ENCODE peak calls at places on chromosomes 2 and 18, in nine cellular contexts. One of them, this sample, is unnamed.

GRCh38 chr18:79941473-79942119 is 9.9 kb downstream of the SLC66A2 start:
- DNase-seq in iris pigment epithelial cell: no peak
- DNase-seq in CD8-positive, alpha-beta T cell: no peak
- DNase-seq in lung microvascular endothelial cell: no peak
- DNase-seq in mesendoderm: no peak
- DNase-seq in activated T-helper 1 cell treated with anti-CD3 and anti-CD28 coated beads, Interleukin-2, amount 50 U/mL, for 16 hours: no peak
- DNase-seq in adrenal gland: no peak
- DNase-seq in lower lobe of right lung: peak
- DNase-seq in AG09319: no peak
- DNase-seq in this sample: no peak

GRCh38 chr2:127163922-127164321 is 56.2 kb downstream of the CYP27C1 start:
- DNase-seq in iris pigment epithelial cell: no peak
- DNase-seq in CD8-positive, alpha-beta T cell: no peak
- DNase-seq in lung microvascular endothelial cell: no peak
- DNase-seq in mesendoderm: no peak
- DNase-seq in activated T-helper 1 cell treated with anti-CD3 and anti-CD28 coated beads, Interleukin-2, amount 50 U/mL, for 16 hours: no peak
- DNase-seq in adrenal gland: no peak
- DNase-seq in lower lobe of right lung: no peak
- DNase-seq in AG09319: no peak
- DNase-seq in this sample: no peak

GRCh38 chr2:168666339-168666738 is 136.1 kb upstream of the NOSTRIN start:
- DNase-seq in iris pigment epithelial cell: peak
- DNase-seq in CD8-positive, alpha-beta T cell: no peak
- DNase-seq in lung microvascular endothelial cell: no peak
- DNase-seq in mesendoderm: no peak
- DNase-seq in activated T-helper 1 cell treated with anti-CD3 and anti-CD28 coated beads, Interleukin-2, amount 50 U/mL, for 16 hours: no peak
- DNase-seq in adrenal gland: no peak
- DNase-seq in lower lobe of right lung: no peak
- DNase-seq in AG09319: no peak
- DNase-seq in this sample: no peak

GRCh38 chr2:73359915-73360697 is 25.5 kb upstream of the ALMS1 start:
- DNase-seq in iris pigment epithelial cell: peak
- DNase-seq in CD8-positive, alpha-beta T cell: no peak
- DNase-seq in lung microvascular endothelial cell: peak
- DNase-seq in mesendoderm: no peak
- DNase-seq in activated T-helper 1 cell treated with anti-CD3 and anti-CD28 coated beads, Interleukin-2, amount 50 U/mL, for 16 hours: no peak
- DNase-seq in adrenal gland: no peak
- DNase-seq in lower lobe of right lung: no peak
- DNase-seq in AG09319: no peak
- DNase-seq in this sample: no peak

GRCh38 chr2:233331536-233331935 is 22.8 kb upstream of the DGKD start:
- DNase-seq in iris pigment epithelial cell: no peak
- DNase-seq in CD8-positive, alpha-beta T cell: peak
- DNase-seq in lung microvascular endothelial cell: no peak
- DNase-seq in mesendoderm: no peak
- DNase-seq in activated T-helper 1 cell treated with anti-CD3 and anti-CD28 coated beads, Interleukin-2, amount 50 U/mL, for 16 hours: peak
- DNase-seq in adrenal gland: peak
- DNase-seq in lower lobe of right lung: peak
- DNase-seq in AG09319: no peak
- DNase-seq in this sample: no peak

GRCh38 chr2:101820519-101820918 is 123.0 kb downstream of the MAP4K4 start:
- DNase-seq in iris pigment epithelial cell: peak
- DNase-seq in CD8-positive, alpha-beta T cell: no peak
- DNase-seq in lung microvascular endothelial cell: no peak
- DNase-seq in mesendoderm: peak
- DNase-seq in activated T-helper 1 cell treated with anti-CD3 and anti-CD28 coated beads, Interleukin-2, amount 50 U/mL, for 16 hours: no peak
- DNase-seq in adrenal gland: no peak
- DNase-seq in lower lobe of right lung: no peak
- DNase-seq in AG09319: no peak
- DNase-seq in this sample: no peak

GRCh38 chr2:207282916-207283315 is 117.2 kb upstream of the KLF7 start:
- DNase-seq in iris pigment epithelial cell: peak
- DNase-seq in CD8-positive, alpha-beta T cell: no peak
- DNase-seq in lung microvascular endothelial cell: peak
- DNase-seq in mesendoderm: no peak
- DNase-seq in activated T-helper 1 cell treated with anti-CD3 and anti-CD28 coated beads, Interleukin-2, amount 50 U/mL, for 16 hours: no peak
- DNase-seq in adrenal gland: no peak
- DNase-seq in lower lobe of right lung: no peak
- DNase-seq in AG09319: no peak
- DNase-seq in this sample: no peak

GRCh38 chr2:135473567-135473966 is 57.5 kb downstream of the ZRANB3 start:
- DNase-seq in iris pigment epithelial cell: peak
- DNase-seq in CD8-positive, alpha-beta T cell: peak
- DNase-seq in lung microvascular endothelial cell: peak
- DNase-seq in mesendoderm: peak
- DNase-seq in activated T-helper 1 cell treated with anti-CD3 and anti-CD28 coated beads, Interleukin-2, amount 50 U/mL, for 16 hours: no peak
- DNase-seq in adrenal gland: no peak
- DNase-seq in lower lobe of right lung: no peak
- DNase-seq in AG09319: no peak
- DNase-seq in this sample: no peak

GRCh38 chr18:9838144-9838877 is 47.5 kb upstream of the TXNDC2 start:
- DNase-seq in iris pigment epithelial cell: peak
- DNase-seq in CD8-positive, alpha-beta T cell: no peak
- DNase-seq in lung microvascular endothelial cell: no peak
- DNase-seq in mesendoderm: peak
- DNase-seq in activated T-helper 1 cell treated with anti-CD3 and anti-CD28 coated beads, Interleukin-2, amount 50 U/mL, for 16 hours: no peak
- DNase-seq in adrenal gland: no peak
- DNase-seq in lower lobe of right lung: peak
- DNase-seq in AG09319: no peak
- DNase-seq in this sample: no peak

GRCh38 chr2:138630164-138630563 is 128.6 kb downstream of the SPOPL start:
- DNase-seq in iris pigment epithelial cell: no peak
- DNase-seq in CD8-positive, alpha-beta T cell: no peak
- DNase-seq in lung microvascular endothelial cell: no peak
- DNase-seq in mesendoderm: peak
- DNase-seq in activated T-helper 1 cell treated with anti-CD3 and anti-CD28 coated beads, Interleukin-2, amount 50 U/mL, for 16 hours: no peak
- DNase-seq in adrenal gland: no peak
- DNase-seq in lower lobe of right lung: no peak
- DNase-seq in AG09319: no peak
- DNase-seq in this sample: no peak

GRCh38 chr2:240970816-240971215 is 27.6 kb upstream of the SNED1 start:
- DNase-seq in iris pigment epithelial cell: no peak
- DNase-seq in CD8-positive, alpha-beta T cell: no peak
- DNase-seq in lung microvascular endothelial cell: no peak
- DNase-seq in mesendoderm: no peak
- DNase-seq in activated T-helper 1 cell treated with anti-CD3 and anti-CD28 coated beads, Interleukin-2, amount 50 U/mL, for 16 hours: no peak
- DNase-seq in adrenal gland: no peak
- DNase-seq in lower lobe of right lung: peak
- DNase-seq in AG09319: no peak
- DNase-seq in this sample: no peak

GRCh38 chr2:38581193-38582147 is 21.3 kb downstream of the HNRNPLL start:
- DNase-seq in iris pigment epithelial cell: peak
- DNase-seq in CD8-positive, alpha-beta T cell: peak
- DNase-seq in lung microvascular endothelial cell: peak
- DNase-seq in mesendoderm: peak
- DNase-seq in activated T-helper 1 cell treated with anti-CD3 and anti-CD28 coated beads, Interleukin-2, amount 50 U/mL, for 16 hours: no peak
- DNase-seq in adrenal gland: peak
- DNase-seq in lower lobe of right lung: peak
- DNase-seq in AG09319: peak
- DNase-seq in this sample: no peak